ENCODE peak calls at places on chromosomes 11 and 22, in six cellular contexts. One of them, this sample, is unnamed.

GRCh38 chr11:107769189-107769588 is 57.3 kb upstream of the SLN start:
- DNase-seq in omental fat pad: no peak
- DNase-seq in ELR: peak; percentile 83
- DNase-seq in stromal cell of bone marrow: peak; percentile 43
- DNase-seq in Calu3: no peak
- DNase-seq in HEK293T: no peak
- DNase-seq in this sample: peak; percentile 88

GRCh38 chr11:66815646-66816045 is 27.6 kb upstream of the RCE1 start:
- DNase-seq in omental fat pad: no peak
- DNase-seq in ELR: peak; percentile 57
- DNase-seq in stromal cell of bone marrow: no peak
- DNase-seq in Calu3: no peak
- DNase-seq in HEK293T: no peak
- DNase-seq in this sample: no peak

GRCh38 chr22:27730649-27731433 is 70.7 kb downstream of the MN1 start:
- DNase-seq in omental fat pad: no peak
- DNase-seq in ELR: no peak
- DNase-seq in stromal cell of bone marrow: no peak
- DNase-seq in Calu3: no peak
- DNase-seq in HEK293T: no peak
- DNase-seq in this sample: peak; percentile 52

GRCh38 chr11:94602430-94603372 is 35.5 kb downstream of the PIWIL4 start:
- DNase-seq in omental fat pad: no peak
- DNase-seq in ELR: peak; percentile 11
- DNase-seq in stromal cell of bone marrow: peak; percentile 6
- DNase-seq in Calu3: peak; percentile 63
- DNase-seq in HEK293T: peak; percentile 25
- DNase-seq in this sample: peak; percentile 29

GRCh38 chr11:115980336-115980735 is 476.1 kb upstream of the CADM1 start:
- DNase-seq in omental fat pad: no peak
- DNase-seq in ELR: no peak
- DNase-seq in stromal cell of bone marrow: no peak
- DNase-seq in Calu3: no peak
- DNase-seq in HEK293T: no peak
- DNase-seq in this sample: no peak

GRCh38 chr22:43726296-43726695 is 85.8 kb downstream of the EFCAB6 start:
- DNase-seq in omental fat pad: no peak
- DNase-seq in ELR: no peak
- DNase-seq in stromal cell of bone marrow: peak; percentile 57
- DNase-seq in Calu3: no peak
- DNase-seq in HEK293T: no peak
- DNase-seq in this sample: peak; percentile 68

GRCh38 chr11:110908401-110909106 is 196.3 kb upstream of the ARHGAP20 start:
- DNase-seq in omental fat pad: no peak
- DNase-seq in ELR: peak; percentile 28
- DNase-seq in stromal cell of bone marrow: peak; percentile 87
- DNase-seq in Calu3: peak; percentile 8
- DNase-seq in HEK293T: no peak
- DNase-seq in this sample: peak; percentile 61

GRCh38 chr11:1353383-1354124 is 36.2 kb upstream of the BRSK2 start:
- DNase-seq in omental fat pad: no peak
- DNase-seq in ELR: no peak
- DNase-seq in stromal cell of bone marrow: no peak
- DNase-seq in Calu3: no peak
- DNase-seq in HEK293T: no peak
- DNase-seq in this sample: no peak

GRCh38 chr11:23406131-23406819 is 546.0 kb upstream of the CCDC179 start:
- DNase-seq in omental fat pad: no peak
- DNase-seq in ELR: no peak
- DNase-seq in stromal cell of bone marrow: no peak
- DNase-seq in Calu3: no peak
- DNase-seq in HEK293T: no peak
- DNase-seq in this sample: no peak

GRCh38 chr22:19891350-19892248 is 36.9 kb upstream of the GNB1L start:
- DNase-seq in omental fat pad: no peak
- DNase-seq in ELR: peak; percentile 94
- DNase-seq in stromal cell of bone marrow: no peak
- DNase-seq in Calu3: no peak
- DNase-seq in HEK293T: no peak
- DNase-seq in this sample: peak; percentile 92

GRCh38 chr11:102546923-102547471 is 16.4 kb upstream of the MMP7 start:
- DNase-seq in omental fat pad: no peak
- DNase-seq in ELR: no peak
- DNase-seq in stromal cell of bone marrow: no peak
- DNase-seq in Calu3: peak; percentile 48
- DNase-seq in HEK293T: no peak
- DNase-seq in this sample: peak; percentile 33

GRCh38 chr11:11552688-11553087 is 69.1 kb downstream of the GALNT18 start:
- DNase-seq in omental fat pad: no peak
- DNase-seq in ELR: no peak
- DNase-seq in stromal cell of bone marrow: no peak
- DNase-seq in Calu3: peak; percentile 51
- DNase-seq in HEK293T: no peak
- DNase-seq in this sample: no peak